ENCODE peak calls at places on chromosome 3, in ten cellular contexts. Y, J, H, E, F, R, V, A, C and B are unnamed samples.

GRCh38 chr3:61724183-61724582 is 162.8 kb downstream of the PTPRG start:
- DNase-seq in C (no peak), E (no peak), J (no peak), H (no peak), A (no peak), Y (no peak), F (no peak), R (no peak), V (no peak), B (no peak)

GRCh38 chr3:182509312-182509711 is 284.0 kb upstream of the ATP11B start:
- DNase-seq in J (no peak), F (no peak), A (no peak), Y (no peak), C (no peak), R (no peak), H (no peak), V (no peak), E (no peak), B (no peak)

GRCh38 chr3:98884675-98885371 is 16.7 kb downstream of the DCBLD2 start:
- DNase-seq in E (no peak), C (no peak), J (no peak), R (no peak), V (no peak), F (no peak), Y (no peak), A (no peak), H (no peak), B (no peak)

GRCh38 chr3:14725564-14726420 is 50.9 kb downstream of the C3orf20 start:
- DNase-seq in E (no peak), R (no peak), A (no peak), V (no peak), Y (no peak), J (no peak), F (no peak), C (peak; percentile 88), H (no peak), B (no peak)

GRCh38 chr3:74079961-74080562 is 455.3 kb upstream of the PDZRN3 start:
- DNase-seq in C (no peak), R (no peak), H (no peak), A (no peak), V (no peak), F (no peak), Y (no peak), E (no peak), J (no peak), B (no peak)

GRCh38 chr3:72393455-72393854 is 454.8 kb downstream of the SHQ1 start:
- DNase-seq in C (no peak), F (no peak), H (no peak), R (no peak), J (no peak), V (no peak), Y (no peak), A (no peak), E (no peak), B (no peak)

GRCh38 chr3:95341314-95341713 is 1278.5 kb downstream of the NSUN3 start:
- DNase-seq in J (no peak), E (no peak), C (no peak), A (no peak), Y (no peak), F (peak; percentile 85), H (no peak), R (no peak), V (no peak), B (no peak)

GRCh38 chr3:128701342-128702212 is 24.4 kb upstream of the RAB7A start:
- DNase-seq in E (no peak), C (no peak), J (no peak), A (no peak), F (no peak), R (no peak), Y (no peak), H (no peak), V (no peak), B (no peak)

GRCh38 chr3:58332575-58333179 is at the start of gene PXK:
- DNase-seq in H (peak; percentile 3), C (no peak), V (peak; percentile 78), Y (peak; percentile 70), A (peak; percentile 79), F (peak; percentile 63), E (no peak), R (peak; percentile 75), J (peak; percentile 48), B (peak; percentile 84)
- TF ChIP-seq CTCF in H (no peak), C (no peak), V (no peak), Y (no peak), A (no peak), F (no peak), E (peak; percentile 55), R (peak; percentile 5), J (no peak), B (no peak)

GRCh38 chr3:8903191-8903590 is 60.1 kb downstream of the RAD18 start:
- DNase-seq in H (no peak), F (no peak), Y (no peak), R (no peak), C (no peak), A (no peak), J (no peak), E (no peak), V (no peak), B (no peak)

GRCh38 chr3:8895829-8896228 is 67.4 kb downstream of the RAD18 start:
- DNase-seq in V (no peak), Y (no peak), C (no peak), A (no peak), E (no peak), F (no peak), R (no peak), H (no peak), J (no peak), B (no peak)

DNA sequence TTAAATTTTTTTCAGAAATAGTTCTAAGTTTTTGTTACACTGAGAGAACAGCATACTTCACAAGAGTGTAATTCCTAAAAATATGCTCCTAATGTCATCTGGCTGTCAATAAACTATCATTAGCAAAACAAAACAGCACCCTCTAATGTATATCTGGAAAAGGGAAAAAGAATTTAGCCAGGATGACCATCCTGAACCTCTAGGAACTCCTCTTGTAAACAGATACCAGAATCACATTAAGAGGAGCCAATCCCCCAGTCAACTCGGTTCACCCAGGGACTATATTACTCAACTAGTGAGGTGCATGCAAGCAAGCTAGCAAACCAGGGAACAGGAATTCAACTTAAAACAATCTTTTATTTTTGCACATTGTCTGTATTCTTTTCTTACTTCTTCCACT is 63.2 kb downstream of the RAD18 start:
- DNase-seq in C (no peak), Y (no peak), E (no peak), R (no peak), V (no peak), H (no peak), J (no peak), A (no peak), F (no peak), B (no peak)
- TF ChIP-seq CTCF in C (no peak), Y (no peak), E (peak; percentile 69), R (no peak), V (no peak), H (no peak), J (no peak), A (no peak), F (no peak), B (no peak)

DNA sequence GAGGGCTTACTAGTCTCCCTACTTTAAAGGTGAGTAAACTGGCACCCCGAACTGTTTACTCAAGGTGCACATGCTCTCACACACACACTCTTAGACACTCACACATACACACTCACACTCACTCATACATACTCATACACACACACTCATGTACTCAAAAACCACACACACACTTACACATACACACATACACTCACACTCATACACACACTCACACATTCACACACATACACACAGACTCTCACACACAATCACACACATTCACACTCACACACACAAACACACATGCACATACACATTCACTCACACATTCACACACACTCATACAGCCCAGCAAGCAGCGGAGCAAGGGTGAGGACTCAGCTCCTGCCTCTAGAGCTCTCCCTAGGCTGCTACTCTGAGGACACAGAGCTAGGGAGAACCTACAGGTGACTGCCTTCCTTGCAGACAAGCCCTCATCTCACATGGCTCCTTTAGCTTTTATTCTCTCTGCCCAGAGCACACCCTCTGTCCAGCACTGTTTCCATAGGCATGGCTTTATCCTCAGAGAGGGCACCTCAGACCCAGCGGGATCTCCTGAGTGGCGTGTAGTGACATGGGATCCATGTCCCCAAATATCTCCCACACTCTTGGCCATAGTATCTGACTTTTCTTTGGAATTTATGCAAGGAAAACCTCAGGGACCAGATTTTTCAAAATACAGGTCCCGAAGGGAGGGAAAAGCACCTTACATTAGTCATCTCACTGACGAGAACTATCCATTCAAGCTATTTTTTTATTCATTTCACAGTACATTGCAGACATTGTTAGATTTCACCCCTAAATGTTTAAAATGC is 26.2 kb upstream of the ATG7 start:
- DNase-seq in J (no peak), Y (no peak), V (no peak), H (no peak), C (no peak), R (peak; percentile 32), A (no peak), F (no peak), E (no peak), B (no peak)
- TF ChIP-seq CTCF in J (no peak), Y (no peak), V (no peak), H (no peak), C (no peak), R (no peak), A (no peak), F (no peak), E (no peak), B (no peak)

DNA sequence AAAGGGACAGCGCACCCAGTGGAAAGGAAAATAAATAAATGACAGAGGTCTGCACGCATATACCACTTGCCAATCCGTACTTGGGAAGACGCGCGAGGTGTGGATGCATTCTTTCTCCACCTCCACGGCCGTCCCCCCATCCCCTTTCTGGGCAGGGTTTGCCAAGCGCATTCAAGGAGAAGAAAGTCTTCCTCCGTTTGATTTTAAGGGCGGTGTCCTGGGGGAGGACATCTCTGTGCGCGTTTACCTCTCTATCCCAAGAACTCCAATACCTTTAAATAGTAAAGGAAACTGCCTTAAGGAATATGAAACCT is 576 bp upstream of the MB21D2 start:
- DNase-seq in C (no peak), H (no peak), J (no peak), E (no peak), Y (no peak), A (no peak), F (no peak), V (no peak), R (no peak), B (no peak)
- TF ChIP-seq CTCF in C (no peak), H (no peak), J (no peak), E (no peak), Y (no peak), A (no peak), F (no peak), V (no peak), R (no peak), B (no peak)

DNA sequence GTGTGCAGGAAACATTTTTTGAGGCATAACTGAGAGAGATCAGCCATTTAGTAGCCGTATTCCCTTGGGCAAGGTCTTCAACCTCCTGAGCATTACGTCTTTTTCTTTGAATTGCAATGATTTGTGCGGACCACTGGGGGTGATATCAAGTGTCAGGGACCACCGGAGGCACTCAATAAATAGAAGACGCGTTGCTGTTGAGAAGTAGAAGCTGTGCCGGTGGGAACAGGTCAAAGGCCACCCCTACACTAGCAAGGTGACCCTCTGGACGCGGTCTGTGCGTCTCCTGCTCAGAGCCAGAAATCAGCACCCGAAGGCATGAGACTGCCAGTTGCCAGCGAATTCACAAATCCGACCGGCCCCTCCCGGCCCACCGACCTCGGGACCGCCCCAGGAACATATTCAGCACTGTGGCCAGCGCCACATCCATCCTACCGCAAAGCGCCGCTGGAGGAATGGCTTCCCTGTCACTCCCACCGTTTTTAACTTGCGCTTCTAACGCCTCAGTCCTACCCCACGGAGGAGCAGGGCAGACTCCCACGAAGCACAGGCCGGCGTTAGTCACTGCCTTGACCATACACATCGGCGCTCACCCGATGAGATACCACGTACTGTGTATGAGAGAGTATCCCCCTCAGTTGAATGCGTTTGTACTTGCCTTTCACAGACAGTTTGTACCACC is 1.4 kb upstream of the GHSR start:
- DNase-seq in C (no peak), V (peak; percentile 48), E (no peak), J (peak; percentile 45), F (no peak), H (no peak), Y (no peak), A (peak; percentile 18), R (peak; percentile 21), B (no peak)
- TF ChIP-seq CTCF in C (no peak), V (no peak), E (no peak), J (no peak), F (no peak), H (no peak), Y (no peak), A (no peak), R (no peak), B (no peak)